ENCODE peak calls at places on chromosome 6, in five cellular contexts. One of them, this sample, is unnamed.
A peak's percentile ranks its signal among the peaks of the same experiment; 100 is the strongest.

GRCh38 chr6:20644667-20645370 is 110.6 kb downstream of the CDKAL1 start:
- DNase-seq in transverse colon: no peak
- DNase-seq in ovary: no peak
- DNase-seq in astrocyte: peak; percentile 61
- DNase-seq in H9: no peak
- DNase-seq in this sample: no peak

GRCh38 chr6:130520235-130520634 is 154.4 kb downstream of the TMEM200A start:
- DNase-seq in H9: no peak
- DNase-seq in transverse colon: no peak
- DNase-seq in ovary: no peak
- DNase-seq in astrocyte: no peak
- DNase-seq in this sample: no peak

GRCh38 chr6:111107589-111107988 is 20.3 kb downstream of the SLC16A10 start:
- DNase-seq in astrocyte: no peak
- DNase-seq in H9: no peak
- DNase-seq in ovary: no peak
- DNase-seq in transverse colon: no peak
- DNase-seq in this sample: no peak

GRCh38 chr6:88749849-88750248 is 213.6 kb downstream of the RNGTT start:
- DNase-seq in H9: no peak
- DNase-seq in transverse colon: no peak
- DNase-seq in ovary: no peak
- DNase-seq in astrocyte: no peak
- DNase-seq in this sample: no peak

GRCh38 chr6:40299666-40300065 is 287.5 kb downstream of the LRFN2 start:
- DNase-seq in transverse colon: no peak
- DNase-seq in astrocyte: no peak
- DNase-seq in ovary: no peak
- DNase-seq in H9: no peak
- DNase-seq in this sample: peak; percentile 52

GRCh38 chr6:120198033-120198432 is 848.5 kb upstream of the MAN1A1 start:
- DNase-seq in H9: no peak
- DNase-seq in ovary: no peak
- DNase-seq in astrocyte: peak; percentile 79
- DNase-seq in transverse colon: no peak
- DNase-seq in this sample: no peak

GRCh38 chr6:147759088-147759487 is 250.6 kb downstream of the SAMD5 start:
- DNase-seq in ovary: no peak
- DNase-seq in astrocyte: no peak
- DNase-seq in H9: no peak
- DNase-seq in transverse colon: no peak
- DNase-seq in this sample: no peak

GRCh38 chr6:155188707-155189496 is 74.9 kb upstream of the CLDN20 start:
- DNase-seq in astrocyte: peak; percentile 97
- DNase-seq in H9: no peak
- DNase-seq in ovary: no peak
- DNase-seq in transverse colon: no peak
- DNase-seq in this sample: no peak

GRCh38 chr6:42105714-42106662 is 36.4 kb downstream of the C6orf132 start:
- DNase-seq in transverse colon: no peak
- DNase-seq in astrocyte: no peak
- DNase-seq in ovary: no peak
- DNase-seq in H9: no peak
- DNase-seq in this sample: no peak

GRCh38 chr6:13273931-13274706 is 54.2 kb downstream of the TBC1D7 start:
- DNase-seq in H9: no peak
- DNase-seq in astrocyte: no peak
- DNase-seq in ovary: no peak
- DNase-seq in transverse colon: peak; percentile 50
- DNase-seq in this sample: peak; percentile 35

GRCh38 chr6:118776607-118777549 is 117.1 kb upstream of the ASF1A start:
- DNase-seq in transverse colon: peak; percentile 59
- DNase-seq in H9: peak; percentile 56
- DNase-seq in ovary: peak; percentile 48
- DNase-seq in astrocyte: peak; percentile 90
- DNase-seq in this sample: peak; percentile 43

GRCh38 chr6:75203721-75204120 is 2.1 kb downstream of the COL12A1 start:
- DNase-seq in ovary: peak; percentile 31
- DNase-seq in astrocyte: peak; percentile 45
- DNase-seq in transverse colon: no peak
- DNase-seq in H9: no peak
- DNase-seq in this sample: no peak

GRCh38 chr6:6808343-6808742 is 219.8 kb downstream of the LY86 start:
- DNase-seq in ovary: no peak
- DNase-seq in H9: no peak
- DNase-seq in astrocyte: no peak
- DNase-seq in transverse colon: no peak
- DNase-seq in this sample: no peak

GRCh38 chr6:143166247-143166695 is 105.6 kb downstream of the AIG1 start:
- DNase-seq in transverse colon: no peak
- DNase-seq in H9: no peak
- DNase-seq in astrocyte: peak; percentile 30
- DNase-seq in ovary: no peak
- DNase-seq in this sample: no peak

GRCh38 chr6:25670793-25671513 is 18.9 kb downstream of the SCGN start:
- DNase-seq in astrocyte: no peak
- DNase-seq in transverse colon: no peak
- DNase-seq in ovary: no peak
- DNase-seq in H9: no peak
- DNase-seq in this sample: no peak

GRCh38 chr6:106746660-106747059 is 117.3 kb downstream of the QRSL1 start:
- DNase-seq in transverse colon: no peak
- DNase-seq in H9: no peak
- DNase-seq in astrocyte: peak; percentile 79
- DNase-seq in ovary: no peak
- DNase-seq in this sample: no peak

GRCh38 chr6:106823058-106823457 is 151.5 kb downstream of the CD24 start:
- DNase-seq in transverse colon: no peak
- DNase-seq in ovary: no peak
- DNase-seq in astrocyte: no peak
- DNase-seq in H9: no peak
- DNase-seq in this sample: no peak

GRCh38 chr6:52538921-52539354 is 37.9 kb downstream of the TRAM2 start:
- DNase-seq in H9: no peak
- DNase-seq in ovary: no peak
- DNase-seq in transverse colon: no peak
- DNase-seq in astrocyte: peak; percentile 67
- DNase-seq in this sample: no peak

GRCh38 chr6:149093643-149094042 is 223.9 kb upstream of the TAB2 start:
- DNase-seq in astrocyte: peak; percentile 74
- DNase-seq in transverse colon: no peak
- DNase-seq in ovary: no peak
- DNase-seq in H9: no peak
- DNase-seq in this sample: no peak

GRCh38 chr6:34357937-34358336 is 34.5 kb downstream of the NUDT3 start:
- DNase-seq in astrocyte: no peak
- DNase-seq in H9: no peak
- DNase-seq in transverse colon: no peak
- DNase-seq in ovary: no peak
- DNase-seq in this sample: no peak

GRCh38 chr6:100565439-100566104 is 100.9 kb upstream of the SIM1 start:
- DNase-seq in astrocyte: no peak
- DNase-seq in H9: no peak
- DNase-seq in transverse colon: no peak
- DNase-seq in ovary: no peak
- DNase-seq in this sample: no peak

GRCh38 chr6:129750390-129750789 is 40.4 kb upstream of the ARHGAP18 start:
- DNase-seq in H9: no peak
- DNase-seq in transverse colon: no peak
- DNase-seq in astrocyte: no peak
- DNase-seq in ovary: no peak
- DNase-seq in this sample: no peak

GRCh38 chr6:28215425-28215824 is 9.7 kb upstream of the ZSCAN9 start:
- DNase-seq in H9: no peak
- DNase-seq in ovary: no peak
- DNase-seq in astrocyte: no peak
- DNase-seq in transverse colon: peak; percentile 56
- DNase-seq in this sample: no peak

GRCh38 chr6:162389353-162390085 is 338.0 kb downstream of the PRKN start:
- DNase-seq in H9: no peak
- DNase-seq in astrocyte: no peak
- DNase-seq in ovary: no peak
- DNase-seq in transverse colon: no peak
- DNase-seq in this sample: no peak
- H3K27ac ChIP-seq in H9: no peak overlapping the region
- H3K27ac ChIP-seq in astrocyte: no peak overlapping the region
- H3K27ac ChIP-seq in ovary: no peak overlapping the region
- H3K27ac ChIP-seq in transverse colon: no peak overlapping the region
- H3K27ac ChIP-seq in this sample: no peak overlapping the region

GRCh38 chr6:45470131-45470738 is 92.5 kb upstream of the SUPT3H start:
- DNase-seq in H9: no peak
- DNase-seq in astrocyte: no peak
- DNase-seq in transverse colon: no peak
- DNase-seq in ovary: no peak
- DNase-seq in this sample: no peak

GRCh38 chr6:45466686-45467085 is 89.0 kb upstream of the SUPT3H start:
- DNase-seq in transverse colon: no peak
- DNase-seq in astrocyte: peak; percentile 60
- DNase-seq in H9: no peak
- DNase-seq in ovary: no peak
- DNase-seq in this sample: no peak

GRCh38 chr6:45469708-45470107 is 92.0 kb upstream of the SUPT3H start:
- DNase-seq in transverse colon: no peak
- DNase-seq in H9: no peak
- DNase-seq in astrocyte: no peak
- DNase-seq in ovary: no peak
- DNase-seq in this sample: no peak

GRCh38 chr6:45464685-45465084 is 87.0 kb upstream of the SUPT3H start:
- DNase-seq in H9: no peak
- DNase-seq in ovary: no peak
- DNase-seq in astrocyte: no peak
- DNase-seq in transverse colon: no peak
- DNase-seq in this sample: no peak

DNA sequence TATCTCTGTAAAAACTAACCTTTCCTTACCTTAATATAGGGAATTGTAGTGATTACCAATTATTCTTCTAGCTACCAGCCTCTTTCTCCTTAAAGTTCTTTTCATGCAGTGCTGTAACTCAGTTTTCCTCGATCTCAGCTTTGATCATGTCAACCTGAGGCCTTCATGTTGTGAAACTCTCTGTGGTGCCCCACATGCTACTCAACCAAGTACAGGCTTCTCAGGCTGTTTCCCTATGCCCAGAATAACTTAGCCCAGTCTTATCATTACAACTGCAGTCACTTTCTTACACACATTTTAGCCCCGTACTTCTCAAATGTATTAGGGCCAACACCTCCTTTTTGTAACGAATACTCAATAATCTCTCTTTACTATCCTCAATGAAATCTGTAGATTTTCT is 90.1 kb upstream of the SUPT3H start:
- DNase-seq in transverse colon: no peak
- DNase-seq in H9: no peak
- DNase-seq in astrocyte: no peak
- DNase-seq in ovary: no peak
- DNase-seq in this sample: no peak
- H3K27ac ChIP-seq in transverse colon: no peak overlapping the region
- H3K27ac ChIP-seq in H9: no peak overlapping the region
- H3K27ac ChIP-seq in astrocyte: no peak overlapping the region
- H3K27ac ChIP-seq in ovary: no peak overlapping the region
- H3K27ac ChIP-seq in this sample: no peak overlapping the region

GRCh38 chr6:16473184-16473907 is 235.0 kb downstream of the GMPR start:
- DNase-seq in astrocyte: no peak
- DNase-seq in transverse colon: peak; percentile 44
- DNase-seq in H9: no peak
- DNase-seq in ovary: no peak
- DNase-seq in this sample: no peak

GRCh38 chr6:16471898-16472297 is 233.5 kb downstream of the GMPR start:
- DNase-seq in ovary: no peak
- DNase-seq in astrocyte: no peak
- DNase-seq in transverse colon: no peak
- DNase-seq in H9: no peak
- DNase-seq in this sample: no peak

GRCh38 chr6:16473908-16474791 is 235.8 kb downstream of the GMPR start:
- DNase-seq in astrocyte: no peak
- DNase-seq in ovary: no peak
- DNase-seq in transverse colon: no peak
- DNase-seq in H9: no peak
- DNase-seq in this sample: no peak

GRCh38 chr6:16471222-16471784 is 232.9 kb downstream of the GMPR start:
- DNase-seq in transverse colon: peak; percentile 14
- DNase-seq in astrocyte: peak; percentile 36
- DNase-seq in H9: no peak
- DNase-seq in ovary: no peak
- DNase-seq in this sample: no peak

DNA sequence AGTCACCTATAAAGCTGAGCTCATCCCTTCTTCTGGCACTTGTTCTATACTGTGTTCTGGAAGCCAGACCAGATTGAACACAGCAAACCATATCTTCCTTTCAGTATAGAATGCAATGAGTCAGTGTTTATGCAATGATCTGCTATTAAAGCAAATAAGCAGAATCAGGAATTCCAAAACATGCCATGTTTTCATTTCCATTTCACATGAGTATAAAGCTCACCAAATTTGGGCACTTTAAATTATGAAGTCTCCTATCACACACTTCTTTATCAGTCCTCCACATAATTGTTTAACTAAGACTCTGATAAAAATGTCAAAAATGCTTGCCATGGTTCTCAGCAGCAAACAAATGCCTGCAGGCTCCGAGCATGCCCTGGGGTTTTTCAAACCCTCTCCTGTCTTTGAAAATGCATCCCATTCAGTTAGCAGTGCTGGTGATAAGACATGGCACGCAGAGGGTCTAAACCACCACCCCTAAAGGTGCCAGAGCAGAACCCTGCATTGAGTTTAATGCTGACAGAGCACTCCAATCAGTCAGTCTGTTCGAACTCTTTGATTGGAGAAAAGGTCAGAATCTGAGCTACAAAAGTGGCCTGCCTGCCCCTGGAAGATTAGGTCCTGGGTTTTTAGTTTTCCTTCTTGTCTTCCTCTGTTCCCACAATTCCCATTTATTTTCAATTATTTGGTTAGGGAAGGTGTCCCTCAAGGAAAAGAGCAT is 234.1 kb downstream of the GMPR start:
- DNase-seq in astrocyte: peak; percentile 61
- DNase-seq in ovary: no peak
- DNase-seq in transverse colon: no peak
- DNase-seq in H9: no peak
- DNase-seq in this sample: no peak
- H3K27ac ChIP-seq in astrocyte: peak overlapping the region; percentile 35
- H3K27ac ChIP-seq in ovary: no peak overlapping the region
- H3K27ac ChIP-seq in transverse colon: peak overlapping the region; percentile 11
- H3K27ac ChIP-seq in H9: no peak overlapping the region
- H3K27ac ChIP-seq in this sample: no peak overlapping the region

DNA sequence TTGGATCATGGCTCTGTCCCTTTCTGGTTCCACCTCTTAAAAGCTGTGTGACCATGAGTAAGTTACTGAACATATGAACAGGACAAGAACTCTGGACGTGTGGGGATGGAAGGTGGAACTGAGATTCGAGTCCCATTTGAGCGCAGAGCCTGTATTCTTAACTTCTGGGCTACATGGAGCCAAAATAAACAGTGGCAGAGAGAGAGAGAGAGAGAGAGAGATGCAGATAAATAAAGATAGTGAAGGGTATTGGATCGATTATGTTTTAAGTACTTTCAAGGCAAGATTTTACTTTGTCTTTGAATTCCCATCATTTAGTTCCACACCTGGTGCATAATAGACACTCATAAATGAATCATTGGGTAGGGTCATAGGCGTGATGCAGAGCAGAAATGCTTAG is 39.7 kb downstream of the SLC35D3 start:
- DNase-seq in H9: no peak
- DNase-seq in astrocyte: no peak
- DNase-seq in transverse colon: no peak
- DNase-seq in ovary: no peak
- DNase-seq in this sample: no peak
- H3K27ac ChIP-seq in H9: no peak overlapping the region
- H3K27ac ChIP-seq in astrocyte: no peak overlapping the region
- H3K27ac ChIP-seq in transverse colon: peak overlapping the region; percentile 86
- H3K27ac ChIP-seq in ovary: no peak overlapping the region
- H3K27ac ChIP-seq in this sample: no peak overlapping the region

GRCh38 chr6:8181162-8181909 is 79.0 kb upstream of the EEF1E1 start:
- DNase-seq in astrocyte: no peak
- DNase-seq in transverse colon: no peak
- DNase-seq in H9: no peak
- DNase-seq in ovary: no peak
- DNase-seq in this sample: no peak
- H3K27ac ChIP-seq in astrocyte: peak overlapping the region; percentile 61
- H3K27ac ChIP-seq in transverse colon: no peak overlapping the region
- H3K27ac ChIP-seq in H9: no peak overlapping the region
- H3K27ac ChIP-seq in ovary: no peak overlapping the region
- H3K27ac ChIP-seq in this sample: no peak overlapping the region

This sample was measured in caudate nucleus.